ENCODE peak calls at places on chromosome X, in seven cellular contexts. H, D, A, E, X, K and L are unnamed samples.

GRCh38 chrX:110852180-110852579 is 56.6 kb upstream of the CHRDL1 start:
- DNase-seq in H (no peak), D (no peak), A (no peak), E (no peak), X (no peak), K (no peak), L (no peak)

GRCh38 chrX:69163936-69164741 is 1.1 kb downstream of the PJA1 start:
- DNase-seq in H (peak; percentile 36), D (peak; percentile 39), A (no peak), E (peak; percentile 35), X (peak; percentile 27), K (no peak), L (no peak)

GRCh38 chrX:72620550-72621145 is 48.0 kb upstream of the HDAC8 start:
- DNase-seq in H (no peak), D (no peak), A (no peak), E (peak; percentile 10), X (no peak), K (no peak), L (peak; percentile 72)

GRCh38 chrX:132023896-132024386 is 839 bp downstream of the STK26 start:
- DNase-seq in H (peak; percentile 11), D (peak; percentile 20), A (no peak), E (peak; percentile 47), X (peak; percentile 21), K (no peak), L (peak; percentile 29)

GRCh38 chrX:131763674-131764073 is 219.8 kb downstream of the OR13H1 start:
- DNase-seq in H (no peak), D (no peak), A (no peak), E (no peak), X (no peak), K (peak; percentile 86), L (no peak)

GRCh38 chrX:38754102-38754790 is 47.0 kb upstream of the MID1IP1 start:
- DNase-seq in H (peak; percentile 3), D (no peak), A (no peak), E (peak; percentile 10), X (peak; percentile 14), K (no peak), L (no peak)

GRCh38 chrX:87664381-87664780 is 146.8 kb downstream of the KLHL4 start:
- DNase-seq in H (no peak), D (no peak), A (no peak), E (no peak), X (no peak), K (no peak), L (no peak)

GRCh38 chrX:1453390-1453783 is 678 bp upstream of the ASMTL start:
- DNase-seq in H (peak; percentile 80), D (no peak), A (peak; percentile 84), E (no peak), X (peak; percentile 71), K (peak; percentile 92), L (no peak)

GRCh38 chrX:72395252-72395651 is 89.5 kb upstream of the CITED1 start:
- DNase-seq in H (no peak), D (no peak), A (no peak), E (no peak), X (no peak), K (no peak), L (no peak)